ENCODE peak calls at places on chromosomes 12 and 14, in nine cellular contexts. M, C, P, J, O, E, H, X and D are unnamed samples.
A peak's percentile ranks its signal among the peaks of the same experiment; 100 is the strongest.

GRCh38 chr12:633731-634130 is 29.5 kb downstream of the NINJ2 start:
- DNase-seq in M (no peak), C (no peak), P (no peak), J (no peak), O (no peak), E (no peak), H (no peak), X (no peak), D (no peak)

GRCh38 chr14:100654814-100655795 is 67.9 kb upstream of the BEGAIN start:
- DNase-seq in M (peak; percentile 56), C (no peak), P (no peak), J (peak; percentile 72), O (no peak), E (peak; percentile 83), H (peak; percentile 76), X (no peak), D (no peak)

GRCh38 chr14:96962337-96962736 is 165.2 kb downstream of the VRK1 start:
- DNase-seq in M (no peak), C (no peak), P (no peak), J (no peak), O (no peak), E (no peak), H (no peak), X (no peak), D (no peak)

GRCh38 chr14:26966942-26967341 is 369.1 kb upstream of the NOVA1 start:
- DNase-seq in M (peak; percentile 9), C (no peak), P (peak; percentile 15), J (peak; percentile 7), O (no peak), E (no peak), H (no peak), X (no peak), D (no peak)

GRCh38 chr12:27785882-27786570 is 6.0 kb upstream of the MANSC4 start:
- DNase-seq in M (peak; percentile 93), C (no peak), P (peak; percentile 71), J (no peak), O (no peak), E (no peak), H (no peak), X (peak; percentile 44), D (no peak)

GRCh38 chr12:39272934-39273770 is 169.8 kb downstream of the KIF21A start:
- DNase-seq in M (peak; percentile 67), C (no peak), P (peak; percentile 41), J (peak; percentile 15), O (no peak), E (peak; percentile 53), H (peak; percentile 47), X (no peak), D (no peak)

GRCh38 chr12:101117842-101118241 is 92.2 kb downstream of the SLC5A8 start:
- DNase-seq in M (no peak), C (no peak), P (no peak), J (no peak), O (no peak), E (no peak), H (no peak), X (no peak), D (no peak)

GRCh38 chr14:23249810-23250209 is 12.1 kb downstream of the RNF212B start:
- DNase-seq in M (no peak), C (no peak), P (no peak), J (no peak), O (no peak), E (no peak), H (no peak), X (no peak), D (no peak)

GRCh38 chr14:19920021-19920657 is at the start of gene OR4K5:
- DNase-seq in M (no peak), C (no peak), P (no peak), J (no peak), O (no peak), E (no peak), H (no peak), X (no peak), D (no peak)

GRCh38 chr12:79344855-79345840 is 345.6 kb downstream of the PAWR start:
- DNase-seq in M (peak; percentile 77), C (no peak), P (peak; percentile 50), J (peak; percentile 27), O (no peak), E (no peak), H (peak; percentile 17), X (no peak), D (no peak)

GRCh38 chr12:3004655-3005565 is 45.7 kb downstream of the TEAD4 start:
- DNase-seq in M (no peak), C (no peak), P (no peak), J (peak; percentile 63), O (no peak), E (no peak), H (no peak), X (no peak), D (no peak)

GRCh38 chr12:18576104-18576622 is 161.6 kb downstream of the PLCZ1 start:
- DNase-seq in M (peak; percentile 21), C (no peak), P (peak; percentile 26), J (no peak), O (no peak), E (no peak), H (no peak), X (no peak), D (no peak)

GRCh38 chr14:79600406-79600805 is 610.9 kb downstream of the DIO2 start:
- DNase-seq in M (no peak), C (no peak), P (no peak), J (no peak), O (no peak), E (no peak), H (no peak), X (no peak), D (no peak)

GRCh38 chr12:123645851-123646250 is 12.2 kb downstream of the GTF2H3 start:
- DNase-seq in M (no peak), C (no peak), P (no peak), J (no peak), O (no peak), E (no peak), H (no peak), X (no peak), D (no peak)
- TF ChIP-seq CTCF in M (peak; percentile 22), C (no peak), P (no peak), J (no peak), O (no peak), E (no peak), H (no peak), X (no peak), D (no peak)

DNA sequence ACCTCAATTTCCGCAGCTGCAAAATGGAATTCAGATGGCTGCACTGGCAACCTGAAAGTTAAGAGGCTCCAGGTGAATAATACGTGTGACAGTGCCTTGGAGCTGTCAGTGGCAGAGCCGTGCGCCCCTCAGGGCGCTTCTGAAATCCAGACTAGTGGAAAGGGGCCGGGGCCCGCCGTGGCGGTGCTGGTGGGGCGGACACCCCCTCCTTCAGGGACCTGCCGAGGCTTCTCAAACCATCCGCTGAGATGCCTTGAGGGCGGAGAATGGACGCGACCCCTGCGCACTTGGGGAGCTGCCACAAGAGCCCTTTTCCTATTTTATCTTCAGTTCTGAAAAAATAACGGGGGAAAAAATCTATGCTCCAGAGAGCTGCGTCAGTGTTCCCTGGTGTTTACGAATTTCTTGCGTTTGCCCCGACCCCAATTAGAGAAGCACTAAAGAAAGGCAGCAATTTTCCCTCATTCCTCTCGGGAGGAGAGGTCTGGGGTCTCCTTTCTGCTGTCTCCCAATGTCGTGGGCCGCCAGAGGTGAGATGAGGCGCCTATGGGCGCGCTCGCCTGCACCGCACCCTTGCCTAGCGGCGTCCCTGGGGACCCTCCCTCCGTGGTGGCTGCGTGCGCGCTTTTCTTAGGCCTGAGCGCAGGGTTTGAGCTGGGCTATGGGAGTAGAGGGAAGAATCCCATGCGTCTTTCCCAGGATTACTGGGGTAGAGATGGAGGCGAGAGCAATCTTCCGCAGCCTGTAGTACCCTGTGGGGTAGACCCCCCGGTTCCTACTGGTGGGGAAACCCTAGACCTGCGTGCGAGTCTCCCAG is 2.2 kb downstream of the NOS1 start:
- DNase-seq in M (no peak), C (no peak), P (no peak), J (no peak), O (no peak), E (no peak), H (no peak), X (no peak), D (no peak)
- H3K27me3 ChIP-seq in M (peaks cover 48% of the 10 kb centered on the region), C (no peaks in the 10 kb centered on the region), P (no peaks in the 10 kb centered on the region), J (no peaks in the 10 kb centered on the region), O (no peaks in the 10 kb centered on the region), E (peaks cover 60% of the 10 kb centered on the region), H (peaks cover 52% of the 10 kb centered on the region), X (peaks cover 8% of the 10 kb centered on the region), D (peaks cover 13% of the 10 kb centered on the region)

DNA sequence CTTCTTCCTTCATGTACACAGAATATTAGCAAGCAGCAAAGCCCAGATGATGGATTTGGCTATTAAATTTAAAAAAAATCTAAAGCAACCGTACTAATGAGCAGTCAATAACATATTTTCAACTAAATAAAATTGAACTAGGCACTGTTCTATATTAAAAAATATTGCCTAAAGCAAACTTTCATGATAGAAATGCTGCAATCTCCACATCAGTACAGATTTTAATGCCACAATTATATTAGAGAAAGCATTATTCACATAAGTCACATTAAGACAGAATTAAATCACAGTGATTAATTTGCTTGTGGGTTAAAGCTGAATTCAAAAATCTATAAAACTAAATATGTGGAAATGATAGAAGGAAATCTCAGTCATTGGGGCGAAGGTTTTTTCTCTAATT is 200.7 kb downstream of the KCNH5 start:
- DNase-seq in M (no peak), C (no peak), P (no peak), J (no peak), O (no peak), E (no peak), H (no peak), X (no peak), D (no peak)
- H3K4me3 ChIP-seq in M (no peak overlapping the region), C (no peak overlapping the region), P (no peak overlapping the region), J (no peak overlapping the region), O (no peak overlapping the region), E (no peak overlapping the region), H (no peak overlapping the region), X (no peak overlapping the region), D (no peak overlapping the region)

GRCh38 chr14:86955955-86956354 is 1037.0 kb downstream of the GALC start:
- DNase-seq in M (no peak), C (no peak), P (no peak), J (no peak), O (no peak), E (no peak), H (no peak), X (no peak), D (no peak)

GRCh38 chr14:86961106-86961716 is 1031.8 kb downstream of the GALC start:
- DNase-seq in M (peak; percentile 38), C (no peak), P (peak; percentile 6), J (peak; percentile 7), O (no peak), E (no peak), H (peak; percentile 9), X (no peak), D (no peak)
- TF ChIP-seq CTCF in M (peak; percentile 51), C (no peak), P (no peak), J (peak; percentile 24), O (no peak), E (peak; percentile 55), H (peak; percentile 28), X (peak; percentile 68), D (peak; percentile 64)